ENCODE peak calls at places on chromosomes 13 and 19, in six cellular contexts. T is colonic mucosa, B is upper lobe of left lung, S is psoas muscle, P is neural progenitor cell, M is thoracic aorta. W is an unnamed sample.

GRCh38 chr13:109779074-109779473 is 7.3 kb downstream of the IRS2 start:
- DNase-seq in P (no peak), B (no peak), T (no peak), M (no peak), S (no peak), W (no peak)

GRCh38 chr13:99486996-99487395 is 14.3 kb upstream of the TM9SF2 start:
- DNase-seq in T (no peak), M (no peak), S (no peak), P (no peak), B (no peak), W (no peak)

GRCh38 chr13:27942972-27943371 is 23.2 kb downstream of the PDX1 start:
- DNase-seq in S (no peak), B (no peak), M (no peak), P (no peak), T (no peak), W (no peak)

GRCh38 chr19:57803594-57804325 is 11.0 kb downstream of the ZNF552 start:
- DNase-seq in T (peak; percentile 62), M (no peak), B (no peak), S (no peak), P (peak; percentile 95), W (peak; percentile 77)

GRCh38 chr13:38952827-38953226 is 37.8 kb downstream of the STOML3 start:
- DNase-seq in S (no peak), T (no peak), B (no peak), P (no peak), M (no peak), W (no peak)

GRCh38 chr13:111503905-111504695 is 183.7 kb downstream of the TEX29 start:
- DNase-seq in S (no peak), B (no peak), T (no peak), M (no peak), P (no peak), W (no peak)

GRCh38 chr13:44280461-44280860 is 93.2 kb upstream of the SERP2 start:
- DNase-seq in M (no peak), B (no peak), T (no peak), S (no peak), P (no peak), W (peak; percentile 76)

GRCh38 chr19:7467009-7467989 is 21.5 kb downstream of the PEX11G start:
- DNase-seq in P (no peak), B (no peak), S (no peak), M (no peak), T (no peak), W (no peak)

GRCh38 chr19:17473041-17473440 is 2.7 kb downstream of the SLC27A1 start:
- DNase-seq in S (no peak), P (no peak), M (no peak), B (peak; percentile 35), T (no peak), W (peak; percentile 75)

GRCh38 chr13:80312967-80313366 is 28.0 kb downstream of the SPRY2 start:
- DNase-seq in M (no peak), B (no peak), T (no peak), P (no peak), S (no peak), W (peak; percentile 15)

GRCh38 chr19:13154911-13155471 is 4.8 kb downstream of the IER2 start:
- DNase-seq in P (peak; percentile 90), M (no peak), B (peak; percentile 90), S (peak; percentile 69), T (peak; percentile 97), W (peak; percentile 41)

GRCh38 chr13:39676315-39676876 is 20.9 kb downstream of the COG6 start:
- DNase-seq in M (no peak), S (no peak), B (no peak), P (peak; percentile 57), T (no peak), W (peak; percentile 35)

GRCh38 chr13:104281910-104282309 is 1215.7 kb upstream of the SLC10A2 start:
- DNase-seq in B (no peak), T (no peak), S (no peak), M (no peak), P (no peak), W (no peak)

GRCh38 chr19:7915250-7916136 is 863 bp downstream of the TGFBR3L start:
- DNase-seq in B (no peak), T (no peak), S (no peak), M (no peak), P (no peak), W (no peak)

GRCh38 chr19:52188822-52189744 is 769 bp upstream of the PPP2R1A start:
- DNase-seq in S (peak; percentile 79), M (peak; percentile 19), B (no peak), T (peak; percentile 59), P (no peak), W (peak; percentile 60)

GRCh38 chr13:113834496-113835200 is 29.2 kb downstream of the GAS6 start:
- DNase-seq in S (peak; percentile 11), M (no peak), B (no peak), T (no peak), P (no peak), W (no peak)

GRCh38 chr13:113832204-113832603 is 31.7 kb downstream of the GAS6 start:
- DNase-seq in S (peak; percentile 39), T (no peak), B (no peak), M (no peak), P (no peak), W (no peak)

GRCh38 chr13:113833111-113833830 is 30.6 kb downstream of the GAS6 start:
- DNase-seq in P (no peak), S (peak; percentile 7), B (no peak), T (no peak), M (no peak), W (no peak)

GRCh38 chr13:113831061-113831460 is 32.8 kb downstream of the GAS6 start:
- DNase-seq in B (no peak), S (peak; percentile 11), T (no peak), M (no peak), P (no peak), W (no peak)

GRCh38 chr13:113832631-113833030 is 31.2 kb downstream of the GAS6 start:
- DNase-seq in T (no peak), M (no peak), P (no peak), B (no peak), S (peak; percentile 18), W (no peak)
- H3K27ac ChIP-seq in T (no peak overlapping the region), M (no peak overlapping the region), P (no peak overlapping the region), B (no peak overlapping the region), S (peak overlapping the region; percentile 41), W (no peak overlapping the region)

GRCh38 chr19:40798223-40798996 is 581 bp upstream of the EGLN2 start:
- DNase-seq in S (peak; percentile 100), P (peak; percentile 100), B (peak; percentile 100), T (peak; percentile 100), M (peak; percentile 100), W (peak; percentile 100)
- TF ChIP-seq CTCF in S (peak; percentile 26), P (peak; percentile 45), B (peak; percentile 45), T (peak; percentile 36), M (peak; percentile 5), W (peak; percentile 66)

DNA sequence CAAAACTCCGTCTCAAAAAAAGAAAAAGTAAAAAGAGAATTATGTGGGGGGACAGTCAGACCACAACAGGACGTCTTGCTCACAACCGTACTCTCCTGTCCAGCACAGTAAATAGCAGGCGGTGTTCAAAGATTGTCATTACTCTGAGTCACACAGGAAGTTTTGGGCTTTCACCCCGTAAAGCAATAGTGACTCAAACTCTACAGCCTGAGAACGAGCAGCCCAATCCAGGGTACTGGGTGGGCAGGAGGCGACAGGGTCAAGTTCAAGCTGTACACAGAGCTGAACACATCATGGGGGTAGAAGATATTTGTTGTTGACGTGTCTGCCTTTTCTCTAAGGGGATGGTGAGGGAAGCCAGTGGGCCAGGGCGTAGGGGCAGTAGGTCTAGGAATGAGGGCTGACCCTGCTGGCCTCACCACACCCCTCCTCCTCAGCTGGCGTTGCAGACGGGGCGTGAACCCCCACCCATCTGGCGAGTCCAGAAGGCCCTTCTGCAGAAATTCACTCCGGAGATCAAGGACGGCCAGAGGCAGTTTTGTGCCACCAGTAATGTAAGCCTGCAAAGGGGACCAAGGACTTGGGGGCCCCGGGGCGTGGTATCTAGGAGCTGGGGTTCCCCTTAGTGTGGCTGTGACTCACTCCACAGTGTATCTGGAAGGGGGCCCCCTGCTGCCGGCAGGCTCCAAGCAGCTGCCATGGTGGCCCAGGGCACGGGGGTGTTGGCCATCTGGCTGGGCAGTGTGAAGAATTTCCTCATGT is 23.3 kb downstream of the PRR12 start:
- DNase-seq in S (no peak), P (no peak), T (no peak), M (no peak), B (no peak), W (peak; percentile 85)
- H3K36me3 ChIP-seq in S (peaks cover 53% of the 10 kb centered on the region), P (no peaks in the 10 kb centered on the region), T (peaks cover 16% of the 10 kb centered on the region), M (peaks cover 44% of the 10 kb centered on the region), B (peaks cover 69% of the 10 kb centered on the region), W (peaks cover 39% of the 10 kb centered on the region)

DNA sequence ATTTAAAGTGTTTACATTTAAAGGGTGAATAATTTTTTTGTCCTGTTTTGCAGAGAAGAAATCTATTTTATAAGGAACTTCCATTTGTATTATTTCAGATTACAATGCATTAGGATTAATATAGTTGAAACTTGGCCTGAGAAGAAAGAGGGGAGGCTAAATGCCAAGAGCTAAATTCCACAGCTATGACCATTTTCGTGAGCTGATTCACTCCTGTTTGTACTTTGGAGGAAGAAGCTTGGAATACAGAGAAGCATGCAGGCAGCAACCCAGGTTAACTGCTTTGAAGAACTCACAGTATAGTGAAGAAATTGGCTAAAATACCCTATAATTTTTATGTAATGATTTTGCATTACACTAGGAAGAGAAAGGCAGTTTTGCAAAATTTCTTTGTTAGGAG is 309.4 kb upstream of the KLF12 start:
- DNase-seq in S (no peak), B (no peak), M (no peak), P (no peak), T (no peak), W (peak; percentile 80)
- H3K27ac ChIP-seq in S (no peak overlapping the region), B (no peak overlapping the region), M (no peak overlapping the region), P (no peak overlapping the region), T (no peak overlapping the region), W (peak overlapping the region; percentile 58)

GRCh38 chr19:45905016-45905415 is 2.6 kb upstream of the MYPOP start:
- DNase-seq in B (no peak), S (no peak), M (no peak), T (no peak), P (no peak), W (no peak)

GRCh38 chr19:45901432-45901903 is 945 bp downstream of the MYPOP start:
- DNase-seq in M (no peak), S (peak; percentile 68), B (peak; percentile 70), T (peak; percentile 32), P (peak; percentile 62), W (no peak)

GRCh38 chr19:45900661-45901431 is 1.6 kb downstream of the MYPOP start:
- DNase-seq in B (no peak), M (no peak), P (no peak), S (no peak), T (no peak), W (no peak)

GRCh38 chr19:45901912-45902650 is at the start of gene MYPOP:
- DNase-seq in M (no peak), S (no peak), P (peak; percentile 66), T (no peak), B (no peak), W (no peak)

GRCh38 chr19:45902651-45903625 is 525 bp upstream of the MYPOP start:
- DNase-seq in S (peak; percentile 98), M (peak; percentile 78), B (peak; percentile 98), P (peak; percentile 99), T (peak; percentile 98), W (peak; percentile 94)
- TF ChIP-seq CTCF in S (no peak), M (no peak), B (no peak), P (peak; percentile 19), T (no peak), W (no peak)

W was measured in brain microvascular endothelial cell.